ENCODE peak calls at places on chromosomes 4 and X, in four cellular contexts. N is H9, Q is pancreas, C is body of pancreas. H is an unnamed sample. For H3K4me1, the result is how much of the 10 kb centered on the place peaks cover.

GRCh38 chrX:102067966-102068723 is 57.3 kb upstream of the TCEAL2 start:
- DNase-seq in N (no peak), Q (no peak), C (peak), H (peak)

GRCh38 chrX:47936224-47936939 is 67.4 kb downstream of the ZNF182 start:
- DNase-seq in N (no peak), Q (no peak), C (no peak), H (peak)

GRCh38 chr4:162485486-162485885 is 321.7 kb upstream of the FSTL5 start:
- DNase-seq in N (no peak), Q (no peak), C (no peak), H (no peak)

GRCh38 chr4:93791570-93792195 is 36.9 kb upstream of the ATOH1 start:
- DNase-seq in N (peak), Q (peak), C (peak), H (peak)

GRCh38 chr4:54063224-54063623 is 1.2 kb downstream of the CHIC2 start:
- DNase-seq in N (no peak), Q (no peak), C (no peak), H (no peak)

GRCh38 chr4:153521995-153522799 is 56.0 kb downstream of the TMEM131L start:
- DNase-seq in N (peak), Q (no peak), C (no peak), H (peak)

GRCh38 chr4:25925486-25926201 is 11.6 kb downstream of the SMIM20 start:
- DNase-seq in N (peak), Q (no peak), C (peak), H (peak)

GRCh38 chr4:67250497-67250896 is 294.8 kb downstream of the CENPC start:
- DNase-seq in N (no peak), Q (no peak), C (no peak), H (no peak)

GRCh38 chr4:155748039-155748438 is 10.8 kb upstream of the GUCY1B1 start:
- DNase-seq in N (no peak), Q (no peak), C (no peak), H (no peak)

GRCh38 chr4:140851032-140851636 is 94.9 kb upstream of the TBC1D9 start:
- DNase-seq in N (no peak), Q (peak), C (peak), H (peak)

GRCh38 chr4:104727643-104728042 is 232.9 kb upstream of the CXXC4 start:
- DNase-seq in N (no peak), Q (no peak), C (no peak), H (no peak)

GRCh38 chrX:53086464-53086863 is 4.3 kb downstream of the TSPYL2 start:
- DNase-seq in N (no peak), Q (peak), C (peak), H (no peak)

GRCh38 chrX:150763303-150763797 is 70.2 kb downstream of the MTMR1 start:
- DNase-seq in N (no peak), Q (no peak), C (no peak), H (peak)

GRCh38 chr4:184460495-184461285 is 13.7 kb downstream of the IRF2 start:
- DNase-seq in N (no peak), Q (no peak), C (no peak), H (no peak)

GRCh38 chrX:41145920-41146608 is 60.8 kb downstream of the USP9X start:
- DNase-seq in N (no peak), Q (no peak), C (no peak), H (no peak)

GRCh38 chr4:29708473-29708872 is 1011.7 kb upstream of the PCDH7 start:
- DNase-seq in N (no peak), Q (no peak), C (no peak), H (no peak)

GRCh38 chrX:44422631-44423030 is 79.2 kb upstream of the EFHC2 start:
- DNase-seq in N (no peak), Q (no peak), C (no peak), H (no peak)

GRCh38 chr4:128220286-128221235 is 67.1 kb downstream of the PGRMC2 start:
- DNase-seq in N (no peak), Q (no peak), C (no peak), H (no peak)

GRCh38 chr4:103137446-103137827 is 37.8 kb upstream of the BDH2 start:
- DNase-seq in N (no peak), Q (no peak), C (no peak), H (no peak)

GRCh38 chr4:2445130-2445529 is 23.8 kb upstream of the RNF4 start:
- DNase-seq in N (no peak), Q (no peak), C (no peak), H (no peak)

GRCh38 chrX:123173833-123174232 is 10.2 kb upstream of the GRIA3 start:
- DNase-seq in N (no peak), Q (no peak), C (no peak), H (no peak)

GRCh38 chrX:153456161-153456560 is 10.3 kb upstream of the TREX2 start:
- DNase-seq in N (no peak), Q (no peak), C (no peak), H (no peak)

GRCh38 chrX:143854006-143854405 is 29.9 kb upstream of the UBE2NL start:
- DNase-seq in N (no peak), Q (no peak), C (no peak), H (no peak)

GRCh38 chr4:73676881-73677323 is 56.7 kb upstream of the RASSF6 start:
- DNase-seq in N (no peak), Q (no peak), C (no peak), H (no peak)

GRCh38 chr4:95059630-95060029 is 301.9 kb downstream of the BMPR1B start:
- DNase-seq in N (no peak), Q (no peak), C (no peak), H (no peak)

GRCh38 chr4:4735136-4735754 is 124.2 kb upstream of the MSX1 start:
- DNase-seq in N (no peak), Q (no peak), C (no peak), H (no peak)

GRCh38 chr4:31545755-31546154 is 825.6 kb downstream of the PCDH7 start:
- DNase-seq in N (no peak), Q (no peak), C (no peak), H (no peak)

GRCh38 chr4:185833055-185833598 is 21.1 kb upstream of the SORBS2 start:
- DNase-seq in N (no peak), Q (no peak), C (peak), H (no peak)

GRCh38 chr4:1463927-1464540 is 57.8 kb upstream of the NKX1-1 start:
- DNase-seq in N (no peak), Q (no peak), C (no peak), H (no peak)

GRCh38 chr4:119209586-119209985 is 2.9 kb upstream of the USP53 start:
- DNase-seq in N (no peak), Q (no peak), C (no peak), H (no peak)

GRCh38 chrX:71935542-71935941 is 24.9 kb downstream of the NHSL2 start:
- DNase-seq in N (peak), Q (no peak), C (no peak), H (peak)

GRCh38 chr4:91113130-91113706 is 986.0 kb downstream of the CCSER1 start:
- DNase-seq in N (no peak), Q (no peak), C (no peak), H (no peak)

GRCh38 chr4:84498203-84499026 is 677 bp downstream of the NKX6-1 start:
- DNase-seq in N (peak), Q (peak), C (peak), H (peak)
- H3K27ac ChIP-seq in N (no peak), Q (peak), C (peak), H (no peak)

DNA sequence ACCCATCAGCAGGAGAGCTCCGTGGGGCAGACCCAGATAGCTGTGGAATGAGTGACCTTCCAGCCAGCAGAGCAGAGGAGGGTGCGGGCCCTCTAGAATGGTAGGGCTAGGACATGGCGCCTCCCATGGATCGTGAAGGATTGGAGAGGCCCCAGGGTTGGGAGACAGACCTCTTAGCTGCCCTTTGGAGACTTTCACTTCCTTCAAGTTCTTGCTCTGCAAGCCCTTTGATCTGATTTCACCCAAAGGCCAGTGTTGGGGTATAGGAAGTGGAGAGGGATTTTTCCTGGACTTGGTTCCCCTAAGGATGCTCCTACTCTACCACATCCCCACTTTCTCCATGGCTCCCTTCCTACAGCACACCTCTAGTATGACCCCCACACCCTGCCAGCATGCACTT is 3.0 kb downstream of the SASH3 start:
- DNase-seq in N (no peak), Q (no peak), C (no peak), H (no peak)
- H3K4me1 ChIP-seq in N (under half), Q (under half), C (under half), H (under half)

GRCh38 chr4:17562157-17562556 is 14.8 kb upstream of the LAP3 start:
- DNase-seq in N (no peak), Q (no peak), C (no peak), H (peak)
- TF ChIP-seq CTCF in N (peak), Q (no peak), C (no peak), H (peak)

GRCh38 chr4:110484029-110484428 is 8.1 kb downstream of the ENPEP start:
- DNase-seq in N (no peak), Q (no peak), C (no peak), H (no peak)
- H3K27ac ChIP-seq in N (no peak), Q (no peak), C (no peak), H (no peak)

GRCh38 chrX:40090050-40090804 is 7.5 kb downstream of the BCOR start:
- DNase-seq in N (peak), Q (peak), C (no peak), H (peak)
- H3K4me1 ChIP-seq in N (under half), Q (under half), C (half or more), H (under half)

DNA sequence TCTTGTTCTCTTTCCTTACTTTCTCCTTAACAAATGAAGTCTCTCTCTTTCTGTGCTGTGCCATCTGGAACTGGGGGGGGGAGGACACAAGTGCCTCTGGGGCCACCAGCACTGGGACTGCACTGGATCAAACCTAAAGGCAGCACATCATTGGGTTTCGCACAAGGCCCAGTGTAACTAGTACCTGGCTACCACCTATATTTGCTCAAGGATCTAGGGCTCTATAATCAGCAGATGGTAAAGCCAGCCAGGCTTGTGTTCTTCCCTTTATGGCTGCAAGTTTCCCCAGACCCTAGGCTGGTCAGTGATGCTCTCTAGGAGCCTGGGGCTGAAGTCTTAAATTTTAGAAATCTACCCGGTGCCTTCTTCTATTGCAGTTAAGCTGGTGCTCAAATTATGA is 40.1 kb downstream of the RTL3 start:
- DNase-seq in N (no peak), Q (no peak), C (no peak), H (no peak)
- TF ChIP-seq CTCF in N (no peak), Q (no peak), C (no peak), H (no peak)

GRCh38 chr4:138894688-138895087 is 120.9 kb upstream of the NOCT start:
- DNase-seq in N (no peak), Q (no peak), C (no peak), H (no peak)

GRCh38 chr4:138899999-138900398 is 115.6 kb upstream of the NOCT start:
- DNase-seq in N (no peak), Q (no peak), C (no peak), H (no peak)

GRCh38 chr4:138901177-138901576 is 114.4 kb upstream of the NOCT start:
- DNase-seq in N (no peak), Q (no peak), C (no peak), H (no peak)

GRCh38 chr4:138897818-138898226 is 117.8 kb upstream of the NOCT start:
- DNase-seq in N (no peak), Q (no peak), C (no peak), H (no peak)

DNA sequence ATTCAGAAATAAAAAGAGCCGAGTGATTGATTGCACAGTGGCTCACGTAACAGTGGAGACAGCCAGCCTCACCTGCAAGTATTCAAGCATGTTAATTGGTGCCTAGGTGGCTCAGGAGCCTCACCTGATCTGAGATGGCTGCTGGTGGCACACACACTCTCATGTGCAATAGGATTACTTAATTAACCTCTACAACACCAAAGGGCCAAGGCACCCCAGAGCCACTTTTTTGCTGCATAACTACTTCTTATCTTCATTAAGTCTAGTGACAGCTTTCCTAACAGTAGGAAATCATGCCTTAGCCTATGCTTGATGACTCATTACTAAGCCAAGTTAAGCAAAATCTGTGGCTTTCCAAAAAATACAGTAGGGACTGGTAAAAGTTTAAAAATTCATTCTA is 117.3 kb upstream of the NOCT start:
- DNase-seq in N (no peak), Q (no peak), C (no peak), H (no peak)
- H3K27ac ChIP-seq in N (no peak), Q (no peak), C (no peak), H (no peak)

H was measured in endodermal cell.